ENCODE peak calls at places on chromosomes 1 and 21, in six cellular contexts. One of them, this sample, is unnamed.

GRCh38 chr1:65568285-65568684 is 147.8 kb downstream of the LEPR start:
- DNase-seq in GM23338: no peak
- DNase-seq in ovary: no peak
- DNase-seq in stimulated activated CD8-positive, alpha-beta memory T cell treated with anti-CD3 and anti-CD28 coated beads, Interleukin-2, amount 100 ng/mL, for 1 hour: no peak
- DNase-seq in AG10803: no peak
- DNase-seq in IMR-90: no peak
- DNase-seq in this sample: no peak

GRCh38 chr1:54016343-54017282 is 1.4 kb downstream of the LDLRAD1 start:
- DNase-seq in GM23338: peak
- DNase-seq in ovary: peak
- DNase-seq in stimulated activated CD8-positive, alpha-beta memory T cell treated with anti-CD3 and anti-CD28 coated beads, Interleukin-2, amount 100 ng/mL, for 1 hour: no peak
- DNase-seq in AG10803: peak
- DNase-seq in IMR-90: peak
- DNase-seq in this sample: peak

GRCh38 chr1:23562138-23562819 is 3.0 kb upstream of the ID3 start:
- DNase-seq in GM23338: peak
- DNase-seq in ovary: peak
- DNase-seq in stimulated activated CD8-positive, alpha-beta memory T cell treated with anti-CD3 and anti-CD28 coated beads, Interleukin-2, amount 100 ng/mL, for 1 hour: no peak
- DNase-seq in AG10803: peak
- DNase-seq in IMR-90: peak
- DNase-seq in this sample: no peak

GRCh38 chr1:165896277-165896676 is 68.9 kb downstream of the UCK2 start:
- DNase-seq in GM23338: no peak
- DNase-seq in ovary: no peak
- DNase-seq in stimulated activated CD8-positive, alpha-beta memory T cell treated with anti-CD3 and anti-CD28 coated beads, Interleukin-2, amount 100 ng/mL, for 1 hour: no peak
- DNase-seq in AG10803: peak
- DNase-seq in IMR-90: peak
- DNase-seq in this sample: no peak

GRCh38 chr1:111417755-111418154 is 9.8 kb downstream of the OVGP1 start:
- DNase-seq in GM23338: peak
- DNase-seq in ovary: no peak
- DNase-seq in stimulated activated CD8-positive, alpha-beta memory T cell treated with anti-CD3 and anti-CD28 coated beads, Interleukin-2, amount 100 ng/mL, for 1 hour: no peak
- DNase-seq in AG10803: peak
- DNase-seq in IMR-90: peak
- DNase-seq in this sample: no peak

GRCh38 chr1:20446796-20447195 is 39.2 kb downstream of the CAMK2N1 start:
- DNase-seq in GM23338: no peak
- DNase-seq in ovary: no peak
- DNase-seq in stimulated activated CD8-positive, alpha-beta memory T cell treated with anti-CD3 and anti-CD28 coated beads, Interleukin-2, amount 100 ng/mL, for 1 hour: no peak
- DNase-seq in AG10803: peak
- DNase-seq in IMR-90: peak
- DNase-seq in this sample: no peak

GRCh38 chr1:220887868-220888664 is 8.8 kb downstream of the HLX start:
- DNase-seq in GM23338: peak
- DNase-seq in ovary: no peak
- DNase-seq in stimulated activated CD8-positive, alpha-beta memory T cell treated with anti-CD3 and anti-CD28 coated beads, Interleukin-2, amount 100 ng/mL, for 1 hour: no peak
- DNase-seq in AG10803: peak
- DNase-seq in IMR-90: no peak
- DNase-seq in this sample: no peak

GRCh38 chr1:169483500-169483966 is 2.2 kb downstream of the SLC19A2 start:
- DNase-seq in GM23338: no peak
- DNase-seq in ovary: peak
- DNase-seq in stimulated activated CD8-positive, alpha-beta memory T cell treated with anti-CD3 and anti-CD28 coated beads, Interleukin-2, amount 100 ng/mL, for 1 hour: no peak
- DNase-seq in AG10803: peak
- DNase-seq in IMR-90: peak
- DNase-seq in this sample: no peak

GRCh38 chr21:25127007-25127406 is 480.3 kb downstream of the MRPL39 start:
- DNase-seq in GM23338: no peak
- DNase-seq in ovary: no peak
- DNase-seq in stimulated activated CD8-positive, alpha-beta memory T cell treated with anti-CD3 and anti-CD28 coated beads, Interleukin-2, amount 100 ng/mL, for 1 hour: no peak
- DNase-seq in AG10803: no peak
- DNase-seq in IMR-90: no peak
- DNase-seq in this sample: no peak

GRCh38 chr1:205141236-205142104 is 19.7 kb upstream of the RBBP5 start:
- DNase-seq in GM23338: peak
- DNase-seq in ovary: peak
- DNase-seq in stimulated activated CD8-positive, alpha-beta memory T cell treated with anti-CD3 and anti-CD28 coated beads, Interleukin-2, amount 100 ng/mL, for 1 hour: peak
- DNase-seq in AG10803: peak
- DNase-seq in IMR-90: peak
- DNase-seq in this sample: peak

GRCh38 chr21:28267449-28267848 is 725.2 kb downstream of the LTN1 start:
- DNase-seq in GM23338: no peak
- DNase-seq in ovary: no peak
- DNase-seq in stimulated activated CD8-positive, alpha-beta memory T cell treated with anti-CD3 and anti-CD28 coated beads, Interleukin-2, amount 100 ng/mL, for 1 hour: no peak
- DNase-seq in AG10803: no peak
- DNase-seq in IMR-90: no peak
- DNase-seq in this sample: no peak

GRCh38 chr1:160575112-160575664 is 4.1 kb downstream of the CD84 start:
- DNase-seq in GM23338: no peak
- DNase-seq in ovary: no peak
- DNase-seq in stimulated activated CD8-positive, alpha-beta memory T cell treated with anti-CD3 and anti-CD28 coated beads, Interleukin-2, amount 100 ng/mL, for 1 hour: no peak
- DNase-seq in AG10803: no peak
- DNase-seq in IMR-90: no peak
- DNase-seq in this sample: no peak

GRCh38 chr1:169545472-169545871 is 40.8 kb downstream of the F5 start:
- DNase-seq in GM23338: no peak
- DNase-seq in ovary: no peak
- DNase-seq in stimulated activated CD8-positive, alpha-beta memory T cell treated with anti-CD3 and anti-CD28 coated beads, Interleukin-2, amount 100 ng/mL, for 1 hour: no peak
- DNase-seq in AG10803: no peak
- DNase-seq in IMR-90: no peak
- DNase-seq in this sample: no peak

GRCh38 chr1:85581138-85581801 is 709 bp downstream of the CCN1 start:
- DNase-seq in GM23338: peak
- DNase-seq in ovary: peak
- DNase-seq in stimulated activated CD8-positive, alpha-beta memory T cell treated with anti-CD3 and anti-CD28 coated beads, Interleukin-2, amount 100 ng/mL, for 1 hour: no peak
- DNase-seq in AG10803: peak
- DNase-seq in IMR-90: peak
- DNase-seq in this sample: peak

GRCh38 chr1:29209173-29209572 is 21.6 kb downstream of the MECR start:
- DNase-seq in GM23338: no peak
- DNase-seq in ovary: no peak
- DNase-seq in stimulated activated CD8-positive, alpha-beta memory T cell treated with anti-CD3 and anti-CD28 coated beads, Interleukin-2, amount 100 ng/mL, for 1 hour: no peak
- DNase-seq in AG10803: peak
- DNase-seq in IMR-90: peak
- DNase-seq in this sample: no peak

GRCh38 chr1:55589656-55590297 is 374.6 kb upstream of the USP24 start:
- DNase-seq in GM23338: no peak
- DNase-seq in ovary: no peak
- DNase-seq in stimulated activated CD8-positive, alpha-beta memory T cell treated with anti-CD3 and anti-CD28 coated beads, Interleukin-2, amount 100 ng/mL, for 1 hour: no peak
- DNase-seq in AG10803: peak
- DNase-seq in IMR-90: no peak
- DNase-seq in this sample: no peak

GRCh38 chr1:87394462-87394861 is 65.8 kb downstream of the LMO4 start:
- DNase-seq in GM23338: peak
- DNase-seq in ovary: no peak
- DNase-seq in stimulated activated CD8-positive, alpha-beta memory T cell treated with anti-CD3 and anti-CD28 coated beads, Interleukin-2, amount 100 ng/mL, for 1 hour: no peak
- DNase-seq in AG10803: no peak
- DNase-seq in IMR-90: no peak
- DNase-seq in this sample: no peak